ENCODE peak calls at places on chromosomes 3 and 15, in four cellular contexts. One of them, this sample, is unnamed.

GRCh38 chr3:46442591-46443530 is 21.8 kb downstream of the LTF start:
- DNase-seq in prostate gland: no peak
- DNase-seq in kidney: no peak
- DNase-seq in body of pancreas: peak; percentile 51
- DNase-seq in this sample: peak; percentile 59

GRCh38 chr3:185280572-185281365 is 26.9 kb upstream of the EHHADH start:
- DNase-seq in prostate gland: no peak
- DNase-seq in kidney: no peak
- DNase-seq in body of pancreas: no peak
- DNase-seq in this sample: no peak

GRCh38 chr3:11465744-11466611 is 177.7 kb downstream of the VGLL4 start:
- DNase-seq in prostate gland: peak; percentile 13
- DNase-seq in kidney: no peak
- DNase-seq in body of pancreas: no peak
- DNase-seq in this sample: no peak

GRCh38 chr3:128354788-128355548 is 111.7 kb downstream of the DNAJB8 start:
- DNase-seq in prostate gland: no peak
- DNase-seq in kidney: peak; percentile 30
- DNase-seq in body of pancreas: peak; percentile 43
- DNase-seq in this sample: no peak

GRCh38 chr15:58758141-58758540 is 8.6 kb upstream of the ADAM10 start:
- DNase-seq in prostate gland: no peak
- DNase-seq in kidney: no peak
- DNase-seq in body of pancreas: no peak
- DNase-seq in this sample: no peak

GRCh38 chr3:104206925-104207324 is 1159.8 kb upstream of the ALCAM start:
- DNase-seq in prostate gland: no peak
- DNase-seq in kidney: no peak
- DNase-seq in body of pancreas: no peak
- DNase-seq in this sample: no peak

GRCh38 chr3:13171704-13172643 is 98.7 kb upstream of the IQSEC1 start:
- DNase-seq in prostate gland: no peak
- DNase-seq in kidney: no peak
- DNase-seq in body of pancreas: no peak
- DNase-seq in this sample: no peak

GRCh38 chr15:43792761-43793493 is 807 bp downstream of the SERF2 start:
- DNase-seq in prostate gland: no peak
- DNase-seq in kidney: no peak
- DNase-seq in body of pancreas: peak; percentile 33
- DNase-seq in this sample: peak; percentile 71

GRCh38 chr3:194472290-194472920 is 14.4 kb downstream of the ATP13A3 start:
- DNase-seq in prostate gland: peak; percentile 46
- DNase-seq in kidney: no peak
- DNase-seq in body of pancreas: no peak
- DNase-seq in this sample: peak; percentile 64

GRCh38 chr3:16721494-16721893 is 116.3 kb upstream of the DAZL start:
- DNase-seq in prostate gland: no peak
- DNase-seq in kidney: no peak
- DNase-seq in body of pancreas: no peak
- DNase-seq in this sample: no peak

GRCh38 chr15:93037341-93038063 is 51.5 kb downstream of the RGMA start:
- DNase-seq in prostate gland: peak; percentile 61
- DNase-seq in kidney: peak; percentile 70
- DNase-seq in body of pancreas: no peak
- DNase-seq in this sample: peak; percentile 75

GRCh38 chr3:88618121-88618645 is 468.4 kb downstream of the C3orf38 start:
- DNase-seq in prostate gland: no peak
- DNase-seq in kidney: no peak
- DNase-seq in body of pancreas: no peak
- DNase-seq in this sample: no peak

GRCh38 chr15:37995461-37996347 is 61.3 kb downstream of the TMCO5A start:
- DNase-seq in prostate gland: no peak
- DNase-seq in kidney: no peak
- DNase-seq in body of pancreas: no peak
- DNase-seq in this sample: peak; percentile 48

GRCh38 chr3:125236331-125236903 is 23.9 kb upstream of the SLC12A8 start:
- DNase-seq in prostate gland: no peak
- DNase-seq in kidney: peak; percentile 55
- DNase-seq in body of pancreas: no peak
- DNase-seq in this sample: no peak

GRCh38 chr3:78728406-78729145 is 1039.2 kb downstream of the ROBO1 start:
- DNase-seq in prostate gland: peak; percentile 46
- DNase-seq in kidney: peak; percentile 77
- DNase-seq in body of pancreas: peak; percentile 22
- DNase-seq in this sample: peak; percentile 49

GRCh38 chr3:56810912-56811544 is 9.3 kb upstream of the ARHGEF3 start:
- DNase-seq in prostate gland: peak; percentile 74
- DNase-seq in kidney: no peak
- DNase-seq in body of pancreas: no peak
- DNase-seq in this sample: no peak

GRCh38 chr3:126128504-126129407 is 44.8 kb upstream of the SLC41A3 start:
- DNase-seq in prostate gland: no peak
- DNase-seq in kidney: peak; percentile 55
- DNase-seq in body of pancreas: peak; percentile 7
- DNase-seq in this sample: peak; percentile 25

GRCh38 chr15:45118131-45118588 is 4.0 kb downstream of the DUOXA2 start:
- DNase-seq in prostate gland: peak; percentile 89
- DNase-seq in kidney: peak; percentile 89
- DNase-seq in body of pancreas: peak; percentile 91
- DNase-seq in this sample: peak; percentile 79

GRCh38 chr3:110856916-110857315 is 214.7 kb upstream of the NECTIN3 start:
- DNase-seq in prostate gland: no peak
- DNase-seq in kidney: no peak
- DNase-seq in body of pancreas: no peak
- DNase-seq in this sample: no peak

GRCh38 chr3:100882571-100882981 is 110.6 kb downstream of the ABI3BP start:
- DNase-seq in prostate gland: no peak
- DNase-seq in kidney: no peak
- DNase-seq in body of pancreas: no peak
- DNase-seq in this sample: no peak

GRCh38 chr3:43528498-43529099 is 93.2 kb downstream of the ANO10 start:
- DNase-seq in prostate gland: no peak
- DNase-seq in kidney: no peak
- DNase-seq in body of pancreas: no peak
- DNase-seq in this sample: no peak

GRCh38 chr15:85579011-85579701 is 198.8 kb downstream of the AKAP13 start:
- DNase-seq in prostate gland: no peak
- DNase-seq in kidney: no peak
- DNase-seq in body of pancreas: peak; percentile 69
- DNase-seq in this sample: peak; percentile 87

GRCh38 chr3:115019900-115020299 is 127.2 kb downstream of the ZBTB20 start:
- DNase-seq in prostate gland: no peak
- DNase-seq in kidney: no peak
- DNase-seq in body of pancreas: no peak
- DNase-seq in this sample: peak; percentile 2

GRCh38 chr3:124854027-124854426 is 33.1 kb downstream of the ITGB5 start:
- DNase-seq in prostate gland: no peak
- DNase-seq in kidney: no peak
- DNase-seq in body of pancreas: no peak
- DNase-seq in this sample: no peak

GRCh38 chr3:59985643-59986200 is 935.9 kb upstream of the CFAP20DC start:
- DNase-seq in prostate gland: no peak
- DNase-seq in kidney: no peak
- DNase-seq in body of pancreas: no peak
- DNase-seq in this sample: no peak

GRCh38 chr3:5078151-5078550 is 43.9 kb upstream of the ARL8B start:
- DNase-seq in prostate gland: peak; percentile 77
- DNase-seq in kidney: no peak
- DNase-seq in body of pancreas: no peak
- DNase-seq in this sample: no peak

GRCh38 chr3:11172136-11172670 is 17.9 kb downstream of the HRH1 start:
- DNase-seq in prostate gland: no peak
- DNase-seq in kidney: no peak
- DNase-seq in body of pancreas: no peak
- DNase-seq in this sample: no peak

GRCh38 chr3:61562042-61562809 is 855 bp downstream of the PTPRG start:
- DNase-seq in prostate gland: peak; percentile 8
- DNase-seq in kidney: peak; percentile 78
- DNase-seq in body of pancreas: peak; percentile 28
- DNase-seq in this sample: peak; percentile 50

GRCh38 chr15:56856934-56857333 is 61.5 kb upstream of the TCF12 start:
- DNase-seq in prostate gland: no peak
- DNase-seq in kidney: no peak
- DNase-seq in body of pancreas: no peak
- DNase-seq in this sample: no peak

GRCh38 chr15:93048759-93049161 is 40.3 kb downstream of the RGMA start:
- DNase-seq in prostate gland: peak; percentile 87
- DNase-seq in kidney: peak; percentile 45
- DNase-seq in body of pancreas: no peak
- DNase-seq in this sample: peak; percentile 40

GRCh38 chr3:114152519-114153151 is 26.2 kb downstream of the DRD3 start:
- DNase-seq in prostate gland: peak; percentile 53
- DNase-seq in kidney: peak; percentile 94
- DNase-seq in body of pancreas: peak; percentile 74
- DNase-seq in this sample: peak; percentile 82

GRCh38 chr3:65588884-65589283 is 449.8 kb downstream of the MAGI1 start:
- DNase-seq in prostate gland: no peak
- DNase-seq in kidney: no peak
- DNase-seq in body of pancreas: no peak
- DNase-seq in this sample: no peak
- H3K4me1 ChIP-seq in prostate gland: no peaks in the 10 kb centered on the region
- H3K4me1 ChIP-seq in kidney: no peaks in the 10 kb centered on the region
- H3K4me1 ChIP-seq in body of pancreas: peaks cover 13% of the 10 kb centered on the region
- H3K4me1 ChIP-seq in this sample: no peaks in the 10 kb centered on the region

DNA sequence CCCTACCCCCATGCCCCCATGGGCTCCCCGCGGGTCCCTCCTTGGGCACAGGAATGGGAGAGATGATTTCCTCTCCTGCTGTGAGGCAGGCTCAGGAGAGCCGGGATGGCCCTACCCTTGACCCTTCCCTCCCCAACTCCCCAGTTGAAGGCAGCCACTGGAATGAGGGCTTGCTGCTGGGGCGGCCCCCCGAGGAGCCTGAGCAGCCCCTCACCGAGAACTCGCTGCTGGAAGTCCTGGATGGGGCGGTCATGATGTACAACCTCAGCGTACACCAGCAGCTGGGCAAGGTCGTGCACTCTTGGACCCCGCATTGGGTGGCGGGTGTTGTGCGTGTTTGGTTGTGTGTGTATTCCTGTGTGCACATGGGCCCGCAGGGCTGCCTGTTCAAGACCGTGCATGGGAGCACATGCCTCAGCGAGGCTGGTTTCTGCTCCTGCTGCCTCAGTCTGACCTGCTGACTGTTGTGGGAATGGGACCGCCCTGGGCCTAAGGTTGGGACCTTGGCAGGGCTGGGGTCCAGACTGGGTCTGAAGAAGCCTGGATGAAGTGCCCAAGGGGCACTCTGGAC is 14.0 kb downstream of the AMIGO3 start:
- DNase-seq in prostate gland: no peak
- DNase-seq in kidney: no peak
- DNase-seq in body of pancreas: no peak
- DNase-seq in this sample: no peak
- H3K9me3 ChIP-seq in prostate gland: no peaks in the 10 kb centered on the region
- H3K9me3 ChIP-seq in kidney: no peaks in the 10 kb centered on the region
- H3K9me3 ChIP-seq in body of pancreas: no peaks in the 10 kb centered on the region
- H3K9me3 ChIP-seq in this sample: no peaks in the 10 kb centered on the region

DNA sequence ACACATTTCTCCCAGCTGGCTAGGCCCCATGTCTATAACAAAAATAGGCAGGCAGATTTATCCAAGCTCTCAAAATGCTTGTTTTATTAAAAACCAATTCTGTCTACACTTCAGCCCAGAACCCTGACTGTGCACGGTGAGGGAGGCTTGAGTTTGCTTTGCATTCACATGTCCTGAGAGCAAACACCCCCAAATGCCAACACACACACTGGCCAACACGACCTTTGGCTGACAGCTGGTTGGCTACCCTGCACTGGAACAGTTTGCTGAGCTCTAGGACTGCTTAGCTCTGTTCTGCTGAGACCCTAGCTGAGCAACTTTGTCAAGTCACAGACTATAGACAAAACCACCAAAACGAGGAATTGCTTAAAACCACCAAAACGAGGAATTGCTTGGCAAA is 3.6 kb downstream of the STIMATE start:
- DNase-seq in prostate gland: no peak
- DNase-seq in kidney: no peak
- DNase-seq in body of pancreas: peak; percentile 63
- DNase-seq in this sample: no peak
- H3K4me3 ChIP-seq in prostate gland: no peak overlapping the region
- H3K4me3 ChIP-seq in kidney: peak overlapping the region; percentile 28
- H3K4me3 ChIP-seq in body of pancreas: no peak overlapping the region
- H3K4me3 ChIP-seq in this sample: no peak overlapping the region

DNA sequence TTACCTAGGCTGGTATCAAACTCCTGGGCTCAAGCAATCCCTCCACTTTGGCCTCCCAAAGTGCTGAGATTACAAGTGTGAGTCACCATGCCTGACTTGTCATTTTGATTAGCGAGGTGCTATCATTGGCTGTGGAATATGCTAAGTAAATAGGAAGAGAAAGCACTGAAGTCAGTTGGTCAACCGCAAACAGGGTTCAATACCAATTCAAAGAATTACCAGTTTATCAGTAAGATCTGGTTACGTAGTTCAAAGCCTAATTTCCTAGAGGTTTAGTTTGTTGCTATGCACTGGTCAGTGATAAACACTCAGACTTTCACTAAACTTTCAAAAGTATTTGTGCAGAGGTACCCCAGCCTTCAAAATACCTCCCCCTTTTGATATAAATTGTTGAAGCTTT is 29.5 kb downstream of the GLB1 start:
- DNase-seq in prostate gland: no peak
- DNase-seq in kidney: no peak
- DNase-seq in body of pancreas: no peak
- DNase-seq in this sample: no peak
- H3K4me1 ChIP-seq in prostate gland: no peaks in the 10 kb centered on the region
- H3K4me1 ChIP-seq in kidney: no peaks in the 10 kb centered on the region
- H3K4me1 ChIP-seq in body of pancreas: peaks cover 4% of the 10 kb centered on the region
- H3K4me1 ChIP-seq in this sample: no peaks in the 10 kb centered on the region

DNA sequence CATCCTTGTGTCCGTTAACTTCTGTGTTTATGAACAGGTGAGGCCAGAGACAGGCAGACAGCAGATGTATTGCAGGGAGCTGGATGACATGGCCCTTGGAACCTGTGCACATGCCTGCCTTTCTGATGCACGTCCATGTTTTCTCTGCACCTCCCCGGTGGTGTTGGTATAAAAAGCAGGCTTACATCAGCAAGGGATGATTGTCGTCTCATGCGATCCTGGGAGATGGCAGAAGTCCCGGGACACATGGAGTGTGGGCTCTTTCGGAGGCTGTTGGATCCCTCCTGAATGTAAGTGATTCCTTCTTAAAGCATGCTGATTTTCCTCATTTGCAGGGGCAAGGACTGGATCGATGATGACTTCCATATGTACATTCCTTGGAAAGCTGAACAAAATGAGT is 134.8 kb downstream of the SNRPN start:
- DNase-seq in prostate gland: no peak
- DNase-seq in kidney: no peak
- DNase-seq in body of pancreas: no peak
- DNase-seq in this sample: no peak
- H3K9me3 ChIP-seq in prostate gland: no peaks in the 10 kb centered on the region
- H3K9me3 ChIP-seq in kidney: peaks cover 60% of the 10 kb centered on the region
- H3K9me3 ChIP-seq in body of pancreas: no peaks in the 10 kb centered on the region
- H3K9me3 ChIP-seq in this sample: peaks cover 99% of the 10 kb centered on the region